ENCODE peak calls at places on chromosomes 3 and 15, in five cellular contexts. I is stimulated activated CD4-positive, alpha-beta T cell treated with anti-CD3 and anti-CD28 coated beads, Interleukin-15, amount 100 ng/mL, for 24 hours; V is AG20443; E is Calu3; G is CD8-positive, alpha-beta memory T cell. P is an unnamed sample.

GRCh38 chr15:52227456-52227855 is 36.3 kb upstream of the GNB5 start:
- DNase-seq in I (peak), E (peak), G (peak), V (peak), P (peak)

GRCh38 chr3:37492468-37492867 is 318.1 kb upstream of the LRRFIP2 start:
- DNase-seq in I (no peak), V (no peak), G (no peak), E (no peak), P (no peak)

GRCh38 chr3:10173926-10174435 is 9.3 kb downstream of the IRAK2 start:
- DNase-seq in E (peak), I (no peak), G (no peak), V (peak), P (no peak)

GRCh38 chr3:154954750-154955149 is 125.4 kb upstream of the MME start:
- DNase-seq in E (no peak), I (no peak), V (peak), G (no peak), P (peak)

GRCh38 chr3:35773398-35773797 is 134.1 kb downstream of the ARPP21 start:
- DNase-seq in V (no peak), E (no peak), I (no peak), G (no peak), P (no peak)

GRCh38 chr15:43225201-43225949 is 4.6 kb upstream of the EPB42 start:
- DNase-seq in V (peak), I (peak), E (peak), G (no peak), P (peak)

GRCh38 chr3:73773228-73773627 is 148.5 kb upstream of the PDZRN3 start:
- DNase-seq in I (no peak), G (no peak), V (no peak), E (no peak), P (no peak)

GRCh38 chr15:27059610-27060202 is 88.7 kb downstream of the GABRG3 start:
- DNase-seq in E (peak), V (peak), I (peak), G (no peak), P (peak)

GRCh38 chr3:156681003-156681402 is 6.6 kb downstream of the TIPARP start:
- DNase-seq in E (peak), I (no peak), V (peak), G (no peak), P (no peak)

GRCh38 chr3:175046666-175047065 is 187.5 kb downstream of the NAALADL2 start:
- DNase-seq in G (no peak), V (no peak), E (no peak), I (no peak), P (no peak)

GRCh38 chr15:76866716-76867321 is 38.3 kb downstream of the SCAPER start:
- DNase-seq in E (peak), I (peak), V (peak), G (no peak), P (peak)

GRCh38 chr15:97177135-97177704 is 783.3 kb upstream of the ARRDC4 start:
- DNase-seq in G (no peak), I (no peak), V (no peak), E (no peak), P (no peak)

P was measured in HCT116.